ENCODE peak calls at places on chromosome 22, in five cellular contexts. B is NCI-H1092 treated with DMSO at 0.1 percent for 48 hours; X is ACHN; Y is stimulated activated CD4-positive, alpha-beta T cell treated with anti-CD3 and anti-CD28 coated beads, Interleukin-15, amount 100 ng/mL, for 1 hour; H is stimulated activated CD8-positive, alpha-beta memory T cell treated with anti-CD3 and anti-CD28 coated beads, Interleukin-7, amount 100 ng/mL, for 1 hour. U is an unnamed sample.

GRCh38 chr22:39603345-39603744 is 32.8 kb downstream of the CACNA1I start:
- DNase-seq in B (no peak), X (no peak), Y (no peak), H (no peak), U (no peak)

GRCh38 chr22:31892080-31892433 is 52.3 kb upstream of the YWHAH start:
- DNase-seq in B (no peak), X (no peak), Y (no peak), H (no peak), U (no peak)

GRCh38 chr22:24550028-24550901 is 4.7 kb downstream of the GUCD1 start:
- DNase-seq in B (no peak), X (no peak), Y (no peak), H (no peak), U (peak)

GRCh38 chr22:24416611-24417010 is 10.8 kb upstream of the ADORA2A start:
- DNase-seq in B (no peak), X (no peak), Y (no peak), H (no peak), U (no peak)

GRCh38 chr22:20865869-20866445 is 7.2 kb downstream of the SNAP29 start:
- DNase-seq in B (no peak), X (no peak), Y (no peak), H (no peak), U (no peak)

GRCh38 chr22:45867118-45867905 is 109.7 kb downstream of the WNT7B start:
- DNase-seq in B (no peak), X (peak), Y (no peak), H (no peak), U (no peak)

GRCh38 chr22:16963189-16963945 is 44.7 kb downstream of the GAB4 start:
- DNase-seq in B (no peak), X (no peak), Y (no peak), H (no peak), U (no peak)

GRCh38 chr22:22776121-22776520 is 111.5 kb upstream of the IGLL5 start:
- DNase-seq in B (no peak), X (no peak), Y (no peak), H (no peak), U (no peak)

GRCh38 chr22:20404881-20405280 is 10.9 kb downstream of the ZNF74 start:
- DNase-seq in B (no peak), X (no peak), Y (no peak), H (no peak), U (no peak)

GRCh38 chr22:27949421-27949820 is 30.4 kb upstream of the PITPNB start:
- DNase-seq in B (no peak), X (no peak), Y (no peak), H (no peak), U (no peak)

GRCh38 chr22:35363571-35364086 is 17.3 kb upstream of the HMOX1 start:
- DNase-seq in B (no peak), X (no peak), Y (no peak), H (no peak), U (no peak)

GRCh38 chr22:49751968-49752597 is 75.6 kb downstream of the BRD1 start:
- DNase-seq in B (no peak), X (no peak), Y (no peak), H (no peak), U (no peak)

GRCh38 chr22:43236401-43237166 is 49.6 kb upstream of the TTLL12 start:
- DNase-seq in B (peak), X (no peak), Y (no peak), H (no peak), U (no peak)

GRCh38 chr22:47139790-47140119 is 377.3 kb downstream of the TBC1D22A start:
- DNase-seq in B (no peak), X (no peak), Y (no peak), H (no peak), U (no peak)

GRCh38 chr22:49593509-49593908 is 234.2 kb downstream of the BRD1 start:
- DNase-seq in B (no peak), X (no peak), Y (no peak), H (no peak), U (no peak)

GRCh38 chr22:49087163-49087562 is 740.5 kb downstream of the BRD1 start:
- DNase-seq in B (no peak), X (no peak), Y (no peak), H (no peak), U (no peak)